ENCODE peak calls at places on chromosomes 12 and 14, in four cellular contexts. One of them, this sample, is unnamed.

GRCh38 chr14:94768521-94769412 is 1.1 kb downstream of the GSC start:
- DNase-seq in substantia nigra: no peak
- DNase-seq in HT1080: no peak
- DNase-seq in naive thymus-derived CD8-positive, alpha-beta T cell: no peak
- DNase-seq in this sample: no peak

GRCh38 chr14:30656190-30656632 is 34.1 kb downstream of the SCFD1 start:
- DNase-seq in naive thymus-derived CD8-positive, alpha-beta T cell: no peak
- DNase-seq in substantia nigra: peak
- DNase-seq in HT1080: no peak
- DNase-seq in this sample: no peak

GRCh38 chr12:131390408-131391100 is 320.3 kb upstream of the SFSWAP start:
- DNase-seq in naive thymus-derived CD8-positive, alpha-beta T cell: no peak
- DNase-seq in substantia nigra: no peak
- DNase-seq in HT1080: no peak
- DNase-seq in this sample: peak

GRCh38 chr12:117881517-117881916 is 87.3 kb downstream of the KSR2 start:
- DNase-seq in naive thymus-derived CD8-positive, alpha-beta T cell: no peak
- DNase-seq in substantia nigra: no peak
- DNase-seq in HT1080: no peak
- DNase-seq in this sample: no peak

GRCh38 chr12:75944097-75944904 is 87.3 kb downstream of the PHLDA1 start:
- DNase-seq in naive thymus-derived CD8-positive, alpha-beta T cell: no peak
- DNase-seq in substantia nigra: no peak
- DNase-seq in HT1080: peak
- DNase-seq in this sample: peak

GRCh38 chr14:31243860-31244259 is 36.3 kb upstream of the HECTD1 start:
- DNase-seq in naive thymus-derived CD8-positive, alpha-beta T cell: no peak
- DNase-seq in HT1080: peak
- DNase-seq in substantia nigra: no peak
- DNase-seq in this sample: no peak

GRCh38 chr12:94829552-94829951 is 173.9 kb downstream of the NDUFA12 start:
- DNase-seq in naive thymus-derived CD8-positive, alpha-beta T cell: no peak
- DNase-seq in substantia nigra: no peak
- DNase-seq in HT1080: no peak
- DNase-seq in this sample: no peak

GRCh38 chr14:103688906-103689902 is 26.0 kb downstream of the XRCC3 start:
- DNase-seq in substantia nigra: peak
- DNase-seq in naive thymus-derived CD8-positive, alpha-beta T cell: no peak
- DNase-seq in HT1080: no peak
- DNase-seq in this sample: peak

GRCh38 chr12:124477109-124477915 is 90.1 kb downstream of the NCOR2 start:
- DNase-seq in naive thymus-derived CD8-positive, alpha-beta T cell: no peak
- DNase-seq in HT1080: no peak
- DNase-seq in substantia nigra: no peak
- DNase-seq in this sample: no peak

GRCh38 chr14:101371691-101372493 is 189.4 kb upstream of the DIO3 start:
- DNase-seq in naive thymus-derived CD8-positive, alpha-beta T cell: no peak
- DNase-seq in HT1080: no peak
- DNase-seq in substantia nigra: no peak
- DNase-seq in this sample: no peak

GRCh38 chr12:5808956-5809355 is 136.1 kb downstream of the ANO2 start:
- DNase-seq in naive thymus-derived CD8-positive, alpha-beta T cell: no peak
- DNase-seq in HT1080: peak
- DNase-seq in substantia nigra: no peak
- DNase-seq in this sample: no peak